ENCODE peak calls at places on chromosomes 7 and 10, in five cellular contexts. W, A, R, D and U are unnamed samples.

GRCh38 chr10:71077796-71078453 is 134.4 kb upstream of the UNC5B start:
- DNase-seq in W (no peak), A (no peak), R (no peak), D (no peak), U (no peak)

GRCh38 chr10:23439920-23440875 is 1.3 kb downstream of the OTUD1 start:
- DNase-seq in W (no peak), A (no peak), R (no peak), D (no peak), U (peak)

GRCh38 chr7:36171503-36171902 is 18.4 kb downstream of the EEPD1 start:
- DNase-seq in W (no peak), A (peak), R (no peak), D (no peak), U (no peak)

GRCh38 chr7:129741743-129742213 is 130.3 kb downstream of the NRF1 start:
- DNase-seq in W (no peak), A (no peak), R (no peak), D (no peak), U (no peak)

GRCh38 chr10:35739998-35740397 is 97.9 kb upstream of the FZD8 start:
- DNase-seq in W (no peak), A (no peak), R (no peak), D (no peak), U (no peak)

GRCh38 chr10:73773152-73773879 is 8.5 kb upstream of the CHCHD1 start:
- DNase-seq in W (no peak), A (no peak), R (no peak), D (no peak), U (no peak)

GRCh38 chr10:119288574-119289001 is 81.2 kb downstream of the GRK5 start:
- DNase-seq in W (no peak), A (no peak), R (no peak), D (no peak), U (no peak)

GRCh38 chr7:22594020-22594419 is 94.0 kb upstream of the STEAP1B start:
- DNase-seq in W (no peak), A (no peak), R (no peak), D (peak), U (no peak)

GRCh38 chr7:146565872-146566271 is 449.3 kb downstream of the CNTNAP2 start:
- DNase-seq in W (no peak), A (no peak), R (peak), D (no peak), U (no peak)

GRCh38 chr7:121510858-121511482 is 114.9 kb upstream of the FAM3C start:
- DNase-seq in W (no peak), A (no peak), R (no peak), D (no peak), U (no peak)

GRCh38 chr10:124294811-124295770 is 123.6 kb downstream of the OAT start:
- DNase-seq in W (no peak), A (no peak), R (no peak), D (no peak), U (no peak)

GRCh38 chr10:930415-931325 is 835 bp downstream of the LARP4B start:
- DNase-seq in W (no peak), A (no peak), R (no peak), D (peak), U (peak)

GRCh38 chr7:31935115-31935514 is 135.1 kb downstream of the PDE1C start:
- DNase-seq in W (peak), A (no peak), R (no peak), D (no peak), U (no peak)
- TF ChIP-seq SUZ12 in W (no peak), A (no peak), R (no peak), D (no peak), U (no peak)

GRCh38 chr10:3948843-3949242 is 163.8 kb upstream of the KLF6 start:
- DNase-seq in W (no peak), A (no peak), R (no peak), D (no peak), U (no peak)
- TF ChIP-seq SUZ12 in W (no peak), A (no peak), R (no peak), D (no peak), U (no peak)

DNA sequence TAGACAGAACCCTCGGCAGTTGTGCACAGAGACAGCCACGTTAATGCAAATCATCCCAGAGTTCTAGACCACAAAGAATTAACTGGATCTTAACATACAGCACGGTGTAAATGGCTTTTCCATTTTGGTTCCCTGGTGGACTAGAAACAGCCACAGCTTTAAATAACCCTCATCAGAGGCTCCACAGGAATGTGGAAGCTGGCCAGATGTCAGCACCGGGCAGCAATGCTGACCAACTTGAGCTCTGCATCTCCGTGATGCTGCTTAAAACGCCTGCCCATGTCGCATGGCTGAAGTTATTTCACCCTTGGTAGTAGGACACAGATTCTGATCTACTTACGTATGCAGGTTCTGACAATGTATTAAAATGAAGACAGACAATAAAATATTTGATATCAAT is 24.5 kb downstream of the RSU1 start:
- DNase-seq in W (no peak), A (no peak), R (no peak), D (no peak), U (no peak)
- TF ChIP-seq SUZ12 in W (no peak), A (no peak), R (no peak), D (no peak), U (no peak)

GRCh38 chr7:157576415-157576814 is 239.6 kb downstream of the DNAJB6 start:
- DNase-seq in W (no peak), A (no peak), R (no peak), D (no peak), U (no peak)
- TF ChIP-seq SUZ12 in W (no peak), A (no peak), R (no peak), D (no peak), U (no peak)

GRCh38 chr10:132835848-132836233 is 49.9 kb upstream of the NKX6-2 start:
- DNase-seq in W (no peak), A (no peak), R (no peak), D (no peak), U (no peak)

GRCh38 chr10:132838346-132838970 is 52.5 kb upstream of the NKX6-2 start:
- DNase-seq in W (no peak), A (no peak), R (no peak), D (no peak), U (no peak)

GRCh38 chr10:132837905-132838304 is 52.0 kb upstream of the NKX6-2 start:
- DNase-seq in W (no peak), A (no peak), R (no peak), D (no peak), U (no peak)

GRCh38 chr10:132836248-132836831 is 50.4 kb upstream of the NKX6-2 start:
- DNase-seq in W (no peak), A (no peak), R (no peak), D (no peak), U (no peak)

DNA sequence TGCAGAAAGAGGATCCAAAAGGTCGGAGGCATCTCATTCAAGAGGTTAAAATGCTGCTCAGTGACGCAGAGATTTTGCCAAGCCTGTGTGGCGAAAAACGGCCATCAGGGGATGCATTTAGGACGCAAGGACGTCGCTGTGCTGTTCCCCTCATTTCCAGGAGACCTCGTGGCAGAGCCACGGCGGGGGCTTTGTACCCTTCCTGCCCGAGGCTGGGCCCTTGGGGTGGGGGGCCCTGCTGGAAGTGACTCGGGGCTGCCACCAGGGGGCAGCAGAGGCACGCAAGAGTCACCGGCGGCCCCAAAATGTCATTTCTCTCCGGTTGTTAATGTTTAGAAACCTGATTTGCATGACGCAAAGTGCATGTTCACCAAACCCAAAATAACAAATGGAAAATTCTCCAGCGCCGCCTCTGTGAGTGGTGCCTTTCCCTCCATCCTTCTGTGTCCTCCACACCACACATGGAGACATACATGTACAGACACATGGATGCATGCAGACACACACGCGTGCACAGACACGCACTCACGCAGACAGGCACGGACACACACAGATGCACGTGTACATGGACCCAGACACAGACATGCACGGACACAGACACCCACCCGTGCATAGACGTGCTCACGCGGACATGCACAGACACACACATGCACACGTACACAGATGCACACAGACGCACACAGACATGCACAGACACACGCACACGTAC is 51.0 kb upstream of the NKX6-2 start:
- DNase-seq in W (no peak), A (no peak), R (peak), D (peak), U (peak)
- TF ChIP-seq SUZ12 in W (no peak), A (no peak), R (no peak), D (no peak), U (no peak)

GRCh38 chr10:22226599-22226998 is 8.8 kb upstream of the EBLN1 start:
- DNase-seq in W (no peak), A (no peak), R (no peak), D (no peak), U (no peak)

GRCh38 chr10:22219308-22219707 is 1.5 kb upstream of the EBLN1 start:
- DNase-seq in W (no peak), A (no peak), R (no peak), D (no peak), U (no peak)

GRCh38 chr10:22218448-22218847 is 633 bp upstream of the EBLN1 start:
- DNase-seq in W (no peak), A (no peak), R (no peak), D (peak), U (peak)

GRCh38 chr10:22217842-22218241 is at the start of gene EBLN1:
- DNase-seq in W (no peak), A (no peak), R (no peak), D (no peak), U (no peak)

DNA sequence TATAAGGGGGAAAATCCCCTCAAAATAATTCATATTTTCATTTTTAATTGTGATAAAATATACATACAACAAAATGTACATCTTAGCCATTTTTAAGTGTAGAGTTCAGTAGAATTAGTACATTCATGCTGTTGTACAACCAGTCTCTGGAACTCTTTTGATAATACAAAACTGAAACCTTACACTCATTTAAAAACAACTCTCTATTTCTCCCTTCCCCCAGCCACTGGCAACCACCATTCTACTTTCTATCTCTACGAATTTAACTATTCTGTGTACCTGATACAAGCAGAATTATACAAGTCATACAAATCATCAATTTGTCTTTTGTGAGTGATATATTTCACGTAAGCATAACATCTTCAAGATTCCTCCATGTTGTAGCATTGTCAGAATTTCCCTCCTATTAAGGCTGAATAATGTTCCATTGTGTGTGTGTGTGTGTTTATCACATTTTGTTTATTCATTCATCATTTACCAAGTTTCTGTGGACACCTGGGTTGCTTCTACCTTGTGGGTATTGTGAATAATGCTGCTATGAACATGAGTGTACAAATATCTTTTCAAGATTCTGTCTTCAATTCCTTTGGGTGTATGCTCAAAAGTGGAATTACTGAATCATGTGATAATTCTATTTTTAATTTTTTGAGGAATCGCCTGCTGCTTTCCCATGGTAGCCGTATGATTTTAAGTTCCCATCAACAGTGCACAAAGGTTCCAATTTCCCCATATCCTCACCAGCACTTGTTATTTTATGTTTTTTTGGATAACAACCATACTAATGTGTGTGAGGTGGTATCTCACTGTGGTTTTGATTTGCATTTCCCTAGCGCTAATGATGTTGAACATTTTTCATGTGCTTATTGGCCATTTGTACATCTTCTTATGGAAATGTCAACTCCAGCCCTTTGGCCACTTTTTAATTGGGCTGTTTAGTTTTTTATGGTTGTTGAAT is 4.7 kb upstream of the EBLN1 start:
- DNase-seq in W (no peak), A (no peak), R (no peak), D (no peak), U (no peak)
- TF ChIP-seq SUZ12 in W (no peak), A (no peak), R (no peak), D (no peak), U (no peak)

GRCh38 chr10:59819265-59819664 is 66.0 kb upstream of the MRLN start:
- DNase-seq in W (no peak), A (no peak), R (no peak), D (no peak), U (no peak)
- TF ChIP-seq SUZ12 in W (no peak), A (no peak), R (no peak), D (no peak), U (no peak)